ENCODE peak calls at places on chromosomes 6 and 20, in five cellular contexts. One of them, this sample, is unnamed. For H3K4me1, the result is how much of the 10 kb centered on the place peaks cover.

GRCh38 chr20:34904202-34904621 is 27.8 kb downstream of the ACSS2 start:
- DNase-seq in HepG2: no peak
- DNase-seq in A549: no peak
- DNase-seq in ovary: no peak
- DNase-seq in heart left ventricle: no peak
- DNase-seq in this sample: no peak

GRCh38 chr6:46687619-46688097 is at the start of gene TDRD6:
- DNase-seq in HepG2: no peak
- DNase-seq in A549: no peak
- DNase-seq in ovary: peak
- DNase-seq in heart left ventricle: no peak
- DNase-seq in this sample: no peak

GRCh38 chr6:82917346-82918064 is 148.1 kb downstream of the UBE3D start:
- DNase-seq in HepG2: no peak
- DNase-seq in A549: no peak
- DNase-seq in ovary: no peak
- DNase-seq in heart left ventricle: no peak
- DNase-seq in this sample: no peak

GRCh38 chr20:15818651-15819071 is 754.6 kb downstream of the KIF16B start:
- DNase-seq in HepG2: peak
- DNase-seq in A549: no peak
- DNase-seq in ovary: no peak
- DNase-seq in heart left ventricle: no peak
- DNase-seq in this sample: no peak

GRCh38 chr6:154474636-154475428 is 35.7 kb downstream of the CNKSR3 start:
- DNase-seq in HepG2: no peak
- DNase-seq in A549: peak
- DNase-seq in ovary: no peak
- DNase-seq in heart left ventricle: no peak
- DNase-seq in this sample: no peak

GRCh38 chr20:33124261-33124660 is 43.7 kb upstream of the BPIFA2 start:
- DNase-seq in HepG2: no peak
- DNase-seq in A549: no peak
- DNase-seq in ovary: no peak
- DNase-seq in heart left ventricle: no peak
- DNase-seq in this sample: peak

GRCh38 chr20:57469418-57470211 is 55.3 kb downstream of the CTCFL start:
- DNase-seq in HepG2: no peak
- DNase-seq in A549: no peak
- DNase-seq in ovary: no peak
- DNase-seq in heart left ventricle: peak
- DNase-seq in this sample: peak

GRCh38 chr6:125789576-125790402 is 971 bp upstream of the NCOA7 start:
- DNase-seq in HepG2: peak
- DNase-seq in A549: peak
- DNase-seq in ovary: peak
- DNase-seq in heart left ventricle: peak
- DNase-seq in this sample: peak

GRCh38 chr6:110217255-110217654 is 37.0 kb downstream of the CDC40 start:
- DNase-seq in HepG2: no peak
- DNase-seq in A549: no peak
- DNase-seq in ovary: no peak
- DNase-seq in heart left ventricle: no peak
- DNase-seq in this sample: no peak

GRCh38 chr20:44403194-44404112 is 48.0 kb downstream of the HNF4A start:
- DNase-seq in HepG2: no peak
- DNase-seq in A549: no peak
- DNase-seq in ovary: no peak
- DNase-seq in heart left ventricle: no peak
- DNase-seq in this sample: no peak

GRCh38 chr6:109687271-109687721 is 3.7 kb downstream of the AK9 start:
- DNase-seq in HepG2: no peak
- DNase-seq in A549: no peak
- DNase-seq in ovary: no peak
- DNase-seq in heart left ventricle: no peak
- DNase-seq in this sample: no peak

GRCh38 chr20:38447931-38448675 is 13.0 kb upstream of the SNHG17 start:
- DNase-seq in HepG2: peak
- DNase-seq in A549: no peak
- DNase-seq in ovary: no peak
- DNase-seq in heart left ventricle: no peak
- DNase-seq in this sample: peak

GRCh38 chr20:10604865-10605440 is 68.8 kb downstream of the JAG1 start:
- DNase-seq in HepG2: no peak
- DNase-seq in A549: no peak
- DNase-seq in ovary: no peak
- DNase-seq in heart left ventricle: no peak
- DNase-seq in this sample: no peak

GRCh38 chr20:62535282-62535811 is 59.6 kb upstream of the GATA5 start:
- DNase-seq in HepG2: no peak
- DNase-seq in A549: no peak
- DNase-seq in ovary: no peak
- DNase-seq in heart left ventricle: no peak
- DNase-seq in this sample: no peak

GRCh38 chr20:19814241-19814640 is 56.2 kb downstream of the RIN2 start:
- DNase-seq in HepG2: no peak
- DNase-seq in A549: peak
- DNase-seq in ovary: no peak
- DNase-seq in heart left ventricle: no peak
- DNase-seq in this sample: no peak

GRCh38 chr20:35463455-35464300 is 8.3 kb downstream of the CEP250 start:
- DNase-seq in HepG2: peak
- DNase-seq in A549: peak
- DNase-seq in ovary: no peak
- DNase-seq in heart left ventricle: peak
- DNase-seq in this sample: no peak

GRCh38 chr6:158815379-158815724 is 3.8 kb downstream of the EZR start:
- DNase-seq in HepG2: peak
- DNase-seq in A549: no peak
- DNase-seq in ovary: no peak
- DNase-seq in heart left ventricle: no peak
- DNase-seq in this sample: no peak
- H3K4me1 ChIP-seq in HepG2: half or more
- H3K4me1 ChIP-seq in A549: half or more
- H3K4me1 ChIP-seq in ovary: under half
- H3K4me1 ChIP-seq in heart left ventricle: under half
- H3K4me1 ChIP-seq in this sample: under half

GRCh38 chr6:78810146-78810545 is 57.2 kb upstream of the IRAK1BP1 start:
- DNase-seq in HepG2: peak
- DNase-seq in A549: peak
- DNase-seq in ovary: no peak
- DNase-seq in heart left ventricle: no peak
- DNase-seq in this sample: no peak
- H3K27ac ChIP-seq in HepG2: no peak
- H3K27ac ChIP-seq in A549: no peak
- H3K27ac ChIP-seq in ovary: no peak
- H3K27ac ChIP-seq in heart left ventricle: no peak
- H3K27ac ChIP-seq in this sample: peak

DNA sequence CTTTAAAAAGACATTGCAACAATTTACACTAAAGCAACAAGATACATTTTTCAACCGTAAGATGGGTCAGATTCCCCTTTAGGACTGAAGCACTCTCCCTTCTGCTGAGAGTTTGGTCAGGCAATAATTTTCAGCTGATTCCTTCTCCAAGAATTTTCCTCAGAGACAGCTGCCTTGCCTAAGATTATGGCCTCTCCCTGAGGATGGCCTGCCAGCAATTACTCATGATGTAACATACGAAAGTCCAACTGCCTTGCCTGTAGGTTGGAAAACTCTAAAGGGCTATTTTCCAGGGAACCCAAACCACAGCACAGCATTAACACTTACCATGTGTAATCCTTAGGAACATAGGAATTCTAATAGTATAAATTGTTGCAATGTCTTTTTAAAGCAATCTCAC is 229.1 kb upstream of the FLRT3 start:
- DNase-seq in HepG2: no peak
- DNase-seq in A549: no peak
- DNase-seq in ovary: no peak
- DNase-seq in heart left ventricle: no peak
- DNase-seq in this sample: no peak
- TF ChIP-seq POLR2A in HepG2: no peak
- TF ChIP-seq POLR2A in A549: no peak
- TF ChIP-seq POLR2A in ovary: no peak
- TF ChIP-seq POLR2A in heart left ventricle: no peak
- TF ChIP-seq POLR2A in this sample: no peak

GRCh38 chr6:156852858-156853216 is 75.7 kb downstream of the ARID1B start:
- DNase-seq in HepG2: no peak
- DNase-seq in A549: no peak
- DNase-seq in ovary: no peak
- DNase-seq in heart left ventricle: no peak
- DNase-seq in this sample: no peak

GRCh38 chr6:156850356-156850755 is 73.2 kb downstream of the ARID1B start:
- DNase-seq in HepG2: no peak
- DNase-seq in A549: no peak
- DNase-seq in ovary: no peak
- DNase-seq in heart left ventricle: no peak
- DNase-seq in this sample: no peak

GRCh38 chr6:156853733-156854132 is 76.6 kb downstream of the ARID1B start:
- DNase-seq in HepG2: no peak
- DNase-seq in A549: no peak
- DNase-seq in ovary: no peak
- DNase-seq in heart left ventricle: no peak
- DNase-seq in this sample: no peak

GRCh38 chr6:156851447-156851846 is 74.3 kb downstream of the ARID1B start:
- DNase-seq in HepG2: no peak
- DNase-seq in A549: no peak
- DNase-seq in ovary: no peak
- DNase-seq in heart left ventricle: no peak
- DNase-seq in this sample: no peak

DNA sequence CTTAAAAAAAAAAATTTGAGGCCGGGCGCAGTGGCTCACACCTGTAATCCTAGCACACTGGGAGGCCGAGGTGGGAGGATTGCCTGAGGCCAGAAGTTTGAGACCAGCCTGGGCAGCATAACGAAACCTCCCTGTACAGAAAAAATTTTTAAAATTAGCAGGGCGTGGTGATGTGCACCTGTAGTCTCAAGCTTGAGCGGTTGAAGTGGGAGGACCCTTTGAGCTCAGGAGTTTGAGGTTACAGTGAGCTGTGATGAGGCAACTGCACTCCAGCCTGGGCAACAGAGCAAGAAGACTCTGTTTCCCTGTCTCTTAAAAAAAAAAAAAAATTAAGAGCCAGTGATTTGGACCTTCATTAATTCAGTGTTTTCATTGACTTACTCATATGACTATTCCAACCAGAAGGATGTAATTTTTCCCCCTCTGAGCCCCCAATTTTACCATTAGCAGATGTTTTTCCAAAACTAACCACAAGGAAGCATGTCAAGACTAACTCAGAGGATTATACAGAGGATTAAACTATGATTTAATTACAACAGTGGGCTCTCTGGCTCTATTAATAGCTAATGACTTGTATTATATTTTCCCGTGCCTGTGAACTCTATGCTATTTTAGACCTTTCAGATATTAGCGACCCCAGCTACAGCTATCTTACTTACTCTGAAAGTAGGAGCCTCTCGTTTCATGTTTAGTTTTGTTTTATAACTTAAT is 75.1 kb downstream of the ARID1B start:
- DNase-seq in HepG2: no peak
- DNase-seq in A549: no peak
- DNase-seq in ovary: no peak
- DNase-seq in heart left ventricle: no peak
- DNase-seq in this sample: no peak
- H3K4me1 ChIP-seq in HepG2: under half
- H3K4me1 ChIP-seq in A549: under half
- H3K4me1 ChIP-seq in ovary: under half
- H3K4me1 ChIP-seq in heart left ventricle: under half
- H3K4me1 ChIP-seq in this sample: under half